ENCODE peak calls at places on chromosomes 5 and 9, in six cellular contexts. A, R, H, K, U and G are unnamed samples.

GRCh38 chr5:133121611-133122150 is 69.9 kb downstream of the HSPA4 start:
- DNase-seq in H (no peak), A (no peak), K (no peak), U (no peak), R (no peak), G (no peak)

GRCh38 chr9:90092512-90092911 is 487.7 kb downstream of the GADD45G start:
- DNase-seq in R (no peak), H (no peak), U (no peak), A (no peak), K (no peak), G (no peak)

GRCh38 chr9:128249914-128250838 is 25.6 kb downstream of the GOLGA2 start:
- DNase-seq in U (peak), H (peak), A (peak), R (no peak), K (peak), G (peak)

GRCh38 chr9:121736147-121736721 is 84.8 kb downstream of the DAB2IP start:
- DNase-seq in R (no peak), U (peak), H (no peak), K (peak), A (peak), G (peak)

GRCh38 chr5:39132128-39132447 is 57.9 kb upstream of the RICTOR start:
- DNase-seq in H (no peak), K (no peak), U (no peak), R (no peak), A (no peak), G (no peak)

GRCh38 chr9:133528887-133529262 is 4.1 kb upstream of the MYMK start:
- DNase-seq in K (no peak), A (no peak), U (no peak), R (no peak), H (no peak), G (no peak)

GRCh38 chr5:53179681-53180080 is 70.1 kb upstream of the MOCS2 start:
- DNase-seq in H (no peak), R (no peak), K (no peak), A (no peak), U (no peak), G (no peak)

GRCh38 chr5:72427488-72428437 is 79.4 kb downstream of the ZNF366 start:
- DNase-seq in K (no peak), H (no peak), U (peak), R (no peak), A (peak), G (no peak)

DNA sequence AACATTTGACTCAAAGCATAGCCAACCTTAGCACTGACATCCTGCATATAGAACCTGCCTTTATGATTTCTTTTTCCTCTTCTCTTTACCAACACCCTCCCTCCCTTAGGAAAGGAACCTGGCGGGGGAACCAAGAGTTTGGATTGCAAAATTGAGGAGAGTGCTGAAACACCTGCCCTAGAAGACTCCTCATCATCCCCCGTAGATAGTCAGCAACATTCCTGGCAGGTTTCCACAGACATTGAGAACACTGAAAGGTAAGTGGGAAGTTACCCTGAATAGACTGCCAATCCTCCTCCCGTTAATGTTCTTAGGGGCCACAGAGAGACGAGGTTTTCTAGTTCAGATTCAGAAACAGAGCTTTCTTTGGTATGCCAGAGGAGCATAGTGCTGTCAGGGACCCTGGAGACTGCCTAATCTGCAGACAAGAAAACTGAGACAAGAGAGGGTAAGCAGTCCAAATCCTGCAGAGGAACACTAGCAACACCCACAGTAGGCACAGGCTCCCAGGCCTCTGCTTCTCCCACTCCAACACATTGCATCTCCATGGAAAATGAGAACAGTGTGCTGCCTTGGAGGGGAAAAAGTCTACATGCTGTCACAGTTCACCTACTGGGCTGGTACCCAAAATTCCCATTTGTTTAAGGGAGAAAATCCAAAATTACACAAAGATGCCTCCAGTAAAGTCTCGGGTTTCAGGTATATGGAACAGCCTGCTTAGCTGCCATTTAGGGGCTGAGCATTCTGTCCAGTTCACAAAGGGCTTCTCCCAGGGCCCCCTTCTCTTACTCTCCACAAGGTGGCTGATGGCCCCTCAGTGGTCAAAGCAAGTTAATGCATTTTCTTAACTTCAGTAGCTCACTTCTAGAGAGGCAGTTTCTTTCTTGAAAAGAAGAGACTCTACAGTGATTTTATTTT is 89.0 kb downstream of the RGS7BP start:
- DNase-seq in A (peak), H (no peak), R (no peak), U (no peak), K (no peak), G (no peak)
- TF ChIP-seq CTCF in A (peak), H (no peak), R (peak), U (peak), K (peak), G (peak)

GRCh38 chr9:5430912-5431311 is 6.8 kb downstream of the PLGRKT start:
- DNase-seq in U (no peak), A (no peak), R (no peak), K (no peak), H (no peak), G (no peak)
- TF ChIP-seq CTCF in U (peak), A (no peak), R (no peak), K (no peak), H (no peak), G (peak)

DNA sequence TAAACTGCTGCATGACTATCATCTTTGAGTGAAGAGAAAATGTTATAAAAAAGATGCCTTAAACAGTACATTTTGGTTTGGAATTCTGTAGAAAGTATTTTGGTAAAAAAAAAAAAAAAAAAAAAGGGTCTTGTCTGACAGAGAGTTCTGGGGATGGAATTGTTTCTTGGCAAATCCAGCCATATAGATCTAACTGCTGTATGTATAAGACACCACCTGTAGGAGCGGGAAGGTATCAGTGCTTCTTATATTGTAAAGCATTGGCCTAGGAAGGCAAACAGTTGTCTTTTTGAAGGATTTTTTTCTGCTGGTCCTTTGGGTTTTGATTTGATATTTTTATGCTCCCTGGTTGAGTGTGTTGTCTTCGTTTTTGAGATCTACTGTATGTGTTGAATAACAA is 2.8 kb downstream of the PURA start:
- DNase-seq in R (no peak), H (no peak), U (no peak), K (no peak), A (no peak), G (no peak)
- TF ChIP-seq CTCF in R (no peak), H (no peak), U (no peak), K (no peak), A (peak), G (peak)

GRCh38 chr9:137621131-137621757 is 2.4 kb downstream of the EHMT1 start:
- DNase-seq in A (no peak), H (no peak), U (no peak), K (no peak), R (no peak), G (no peak)
- TF ChIP-seq CTCF in A (peak), H (peak), U (peak), K (peak), R (no peak), G (peak)